ENCODE peak calls at places on chromosomes 13 and 19, in four cellular contexts. One of them, this sample, is unnamed.

GRCh38 chr13:25286308-25286968 is 850 bp downstream of the MTMR6 start:
- DNase-seq in K562: no peak
- DNase-seq in WTC11: no peak
- DNase-seq in HepG2: peak
- DNase-seq in this sample: no peak

GRCh38 chr13:23699271-23699670 is 129.1 kb downstream of the TNFRSF19 start:
- DNase-seq in WTC11: no peak
- DNase-seq in HepG2: no peak
- DNase-seq in K562: no peak
- DNase-seq in this sample: no peak

GRCh38 chr19:36051236-36051635 is 2.8 kb downstream of the THAP8 start:
- DNase-seq in K562: no peak
- DNase-seq in HepG2: peak
- DNase-seq in WTC11: peak
- DNase-seq in this sample: no peak

GRCh38 chr13:27379694-27380596 is 44.5 kb upstream of the GTF3A start:
- DNase-seq in K562: peak
- DNase-seq in HepG2: peak
- DNase-seq in WTC11: peak
- DNase-seq in this sample: no peak

GRCh38 chr13:35876601-35877000 is 254.6 kb downstream of the DCLK1 start:
- DNase-seq in WTC11: no peak
- DNase-seq in K562: no peak
- DNase-seq in HepG2: no peak
- DNase-seq in this sample: no peak

GRCh38 chr13:28718538-28719226 is at the start of gene SLC46A3:
- DNase-seq in WTC11: peak
- DNase-seq in K562: peak
- DNase-seq in HepG2: no peak
- DNase-seq in this sample: peak

GRCh38 chr19:33388817-33389573 is 15.5 kb downstream of the CEBPG start:
- DNase-seq in HepG2: no peak
- DNase-seq in K562: no peak
- DNase-seq in WTC11: no peak
- DNase-seq in this sample: no peak

GRCh38 chr19:58304255-58304654 is 922 bp upstream of the ERVK3-1 start:
- DNase-seq in HepG2: no peak
- DNase-seq in WTC11: no peak
- DNase-seq in K562: peak
- DNase-seq in this sample: no peak

GRCh38 chr19:1076951-1077350 is 10.0 kb downstream of the ARHGAP45 start:
- DNase-seq in K562: no peak
- DNase-seq in HepG2: no peak
- DNase-seq in WTC11: no peak
- DNase-seq in this sample: peak

GRCh38 chr13:109447667-109448066 is 338.7 kb downstream of the IRS2 start:
- DNase-seq in WTC11: no peak
- DNase-seq in HepG2: no peak
- DNase-seq in K562: no peak
- DNase-seq in this sample: no peak

GRCh38 chr19:7595466-7596133 is at the start of gene CAMSAP3:
- DNase-seq in K562: peak
- DNase-seq in HepG2: peak
- DNase-seq in WTC11: peak
- DNase-seq in this sample: no peak

GRCh38 chr19:33459220-33459619 is 62.4 kb downstream of the PEPD start:
- DNase-seq in K562: no peak
- DNase-seq in HepG2: no peak
- DNase-seq in WTC11: no peak
- DNase-seq in this sample: no peak

GRCh38 chr19:35055715-35056179 is 14.2 kb downstream of the HPN start:
- DNase-seq in K562: no peak
- DNase-seq in WTC11: peak
- DNase-seq in HepG2: no peak
- DNase-seq in this sample: no peak

GRCh38 chr13:23570099-23570926 is at the start of gene TNFRSF19:
- DNase-seq in K562: no peak
- DNase-seq in HepG2: peak
- DNase-seq in WTC11: no peak
- DNase-seq in this sample: no peak

GRCh38 chr19:15227261-15227660 is 5.0 kb downstream of the EPHX3 start:
- DNase-seq in HepG2: no peak
- DNase-seq in K562: no peak
- DNase-seq in WTC11: no peak
- DNase-seq in this sample: no peak

GRCh38 chr19:15222738-15223648 is 9.3 kb downstream of the EPHX3 start:
- DNase-seq in K562: peak
- DNase-seq in WTC11: peak
- DNase-seq in HepG2: peak
- DNase-seq in this sample: peak

GRCh38 chr19:15223649-15224371 is 8.4 kb downstream of the EPHX3 start:
- DNase-seq in WTC11: no peak
- DNase-seq in K562: no peak
- DNase-seq in HepG2: no peak
- DNase-seq in this sample: no peak

GRCh38 chr19:15231256-15231655 is 992 bp downstream of the EPHX3 start:
- DNase-seq in WTC11: no peak
- DNase-seq in K562: no peak
- DNase-seq in HepG2: no peak
- DNase-seq in this sample: no peak

DNA sequence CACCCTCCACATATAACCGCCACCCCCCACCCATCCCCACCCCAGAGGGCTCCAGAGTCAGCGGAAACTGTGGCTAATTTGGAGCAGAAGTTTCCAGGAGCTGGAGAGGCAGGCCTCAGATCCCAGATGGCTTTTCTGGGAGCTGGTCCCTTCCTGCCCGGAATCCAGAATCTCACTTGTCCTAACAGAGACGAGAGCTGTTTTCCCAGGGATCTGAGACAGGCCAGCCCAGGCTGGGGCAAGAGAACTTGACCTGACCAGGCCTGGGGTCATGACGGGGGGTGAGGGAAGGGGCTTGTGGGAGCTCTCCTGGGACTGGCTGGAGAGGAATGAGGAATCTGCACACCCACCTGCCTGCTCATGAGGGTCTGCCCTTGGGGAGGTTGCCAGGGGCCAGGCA is 6.5 kb downstream of the EPHX3 start:
- DNase-seq in HepG2: no peak
- DNase-seq in WTC11: no peak
- DNase-seq in K562: no peak
- DNase-seq in this sample: no peak
- TF ChIP-seq CREB1 in HepG2: no peak
- TF ChIP-seq CREB1 in WTC11: no peak
- TF ChIP-seq CREB1 in K562: no peak
- TF ChIP-seq CREB1 in this sample: no peak

GRCh38 chr13:73697166-73697565 is 437.0 kb downstream of the KLF12 start:
- DNase-seq in K562: no peak
- DNase-seq in HepG2: no peak
- DNase-seq in WTC11: no peak
- DNase-seq in this sample: no peak

GRCh38 chr13:73695325-73695724 is 438.9 kb downstream of the KLF12 start:
- DNase-seq in K562: no peak
- DNase-seq in WTC11: no peak
- DNase-seq in HepG2: no peak
- DNase-seq in this sample: no peak

GRCh38 chr13:73698859-73699258 is 435.3 kb downstream of the KLF12 start:
- DNase-seq in WTC11: no peak
- DNase-seq in K562: no peak
- DNase-seq in HepG2: no peak
- DNase-seq in this sample: no peak

GRCh38 chr13:73693215-73693614 is 441.0 kb downstream of the KLF12 start:
- DNase-seq in K562: no peak
- DNase-seq in WTC11: no peak
- DNase-seq in HepG2: no peak
- DNase-seq in this sample: no peak

GRCh38 chr13:73696713-73697112 is 437.5 kb downstream of the KLF12 start:
- DNase-seq in HepG2: no peak
- DNase-seq in WTC11: no peak
- DNase-seq in K562: no peak
- DNase-seq in this sample: no peak
- TF ChIP-seq CREM in HepG2: no peak
- TF ChIP-seq CREM in WTC11: no peak
- TF ChIP-seq CREM in K562: no peak
- TF ChIP-seq CREM in this sample: no peak

DNA sequence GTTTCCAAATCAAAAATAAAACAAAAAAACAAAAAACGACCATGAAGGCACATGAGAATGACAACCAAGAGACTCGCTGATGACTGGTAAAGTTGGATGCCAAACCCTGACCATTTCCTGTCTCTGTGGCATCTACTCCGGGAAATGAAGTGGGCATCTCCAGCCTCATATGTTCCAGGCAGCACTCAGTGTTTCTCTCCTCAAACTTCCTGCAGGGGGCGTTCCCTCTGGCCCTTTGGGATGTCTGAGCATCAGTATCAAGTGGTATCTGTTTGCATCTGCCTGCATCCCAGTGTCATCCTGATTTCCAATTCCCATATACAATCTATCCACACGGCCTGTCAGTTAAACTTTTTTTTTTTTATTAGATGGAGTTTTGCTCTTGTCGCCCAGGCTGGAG is 9.8 kb upstream of the SIGLEC12 start:
- DNase-seq in K562: peak
- DNase-seq in WTC11: peak
- DNase-seq in HepG2: peak
- DNase-seq in this sample: no peak
- TF ChIP-seq CREB1 in K562: no peak
- TF ChIP-seq CREB1 in WTC11: no peak
- TF ChIP-seq CREB1 in HepG2: no peak
- TF ChIP-seq CREB1 in this sample: no peak

GRCh38 chr19:49272204-49272603 is 52.8 kb downstream of the SLC6A16 start:
- DNase-seq in WTC11: no peak
- DNase-seq in K562: no peak
- DNase-seq in HepG2: no peak
- DNase-seq in this sample: no peak
- TF ChIP-seq CREM in WTC11: no peak
- TF ChIP-seq CREM in K562: no peak
- TF ChIP-seq CREM in HepG2: no peak
- TF ChIP-seq CREM in this sample: no peak